ENCODE peak calls at places on chromosomes 1 and 21, in six cellular contexts. T is uterus, J is mesothelial cell of epicardium, F is fibroblast of pulmonary artery, E is dorsolateral prefrontal cortex, X is right lobe of liver. Z is an unnamed sample.
A peak's percentile ranks its signal among the peaks of the same experiment; 100 is the strongest.

GRCh38 chr1:192445243-192445642 is 128.5 kb downstream of the RGS21 start:
- DNase-seq in T (no peak), J (no peak), F (no peak), X (no peak), E (no peak), Z (peak; percentile 23)

GRCh38 chr1:49297783-49298182 is 521.1 kb upstream of the BEND5 start:
- DNase-seq in X (no peak), E (peak; percentile 63), T (no peak), J (no peak), F (no peak), Z (no peak)

GRCh38 chr1:154534263-154534844 is 24.1 kb downstream of the UBE2Q1 start:
- DNase-seq in X (peak; percentile 37), T (no peak), E (no peak), J (no peak), F (peak; percentile 25), Z (peak; percentile 66)

GRCh38 chr1:81801834-81802531 is 1.2 kb downstream of the ADGRL2 start:
- DNase-seq in E (no peak), J (peak; percentile 20), X (peak; percentile 34), T (no peak), F (peak; percentile 61), Z (peak; percentile 38)

GRCh38 chr1:112581530-112582192 is 37.3 kb downstream of the ST7L start:
- DNase-seq in E (no peak), T (no peak), F (peak; percentile 16), J (no peak), X (no peak), Z (no peak)

GRCh38 chr1:101993703-101994102 is 3.0 kb downstream of the OLFM3 start:
- DNase-seq in F (peak; percentile 1), T (no peak), E (no peak), X (no peak), J (no peak), Z (no peak)

GRCh38 chr1:117466761-117467160 is 99.5 kb downstream of the MAN1A2 start:
- DNase-seq in X (no peak), F (peak; percentile 40), E (no peak), T (no peak), J (no peak), Z (no peak)

GRCh38 chr21:44088401-44088780 is 18.8 kb upstream of the PWP2 start:
- DNase-seq in E (peak; percentile 10), F (no peak), J (no peak), T (no peak), X (no peak), Z (no peak)

GRCh38 chr1:183586455-183586854 is 3.8 kb downstream of the NCF2 start:
- DNase-seq in E (no peak), F (no peak), T (no peak), X (no peak), J (no peak), Z (no peak)

GRCh38 chr21:35506352-35506751 is 457.2 kb upstream of the RUNX1 start:
- DNase-seq in X (no peak), J (no peak), F (no peak), E (no peak), T (no peak), Z (no peak)

GRCh38 chr1:19329611-19330010 is 17.5 kb downstream of the SLC66A1 start:
- DNase-seq in J (no peak), T (no peak), E (no peak), X (no peak), F (no peak), Z (no peak)

GRCh38 chr1:10631121-10631810 is 156.5 kb downstream of the PEX14 start:
- DNase-seq in T (peak; percentile 19), E (no peak), F (no peak), J (no peak), X (peak; percentile 11), Z (no peak)

GRCh38 chr21:32994305-32994704 is 31.4 kb upstream of the OLIG2 start:
- DNase-seq in J (no peak), T (no peak), X (no peak), E (no peak), F (peak; percentile 50), Z (peak; percentile 16)

GRCh38 chr1:8671313-8671917 is 146.0 kb downstream of the RERE start:
- DNase-seq in T (peak; percentile 69), F (peak; percentile 90), J (no peak), X (no peak), E (no peak), Z (peak; percentile 28)

GRCh38 chr1:234890694-234891093 is 237.9 kb downstream of the TOMM20 start:
- DNase-seq in X (no peak), J (no peak), E (no peak), F (no peak), T (no peak), Z (no peak)

GRCh38 chr1:167095368-167095767 is 1.5 kb downstream of the STYXL2 start:
- DNase-seq in F (peak; percentile 17), E (no peak), X (no peak), T (no peak), J (peak; percentile 44), Z (peak; percentile 37)

GRCh38 chr1:211647666-211648065 is 27.8 kb downstream of the NEK2 start:
- DNase-seq in J (no peak), F (no peak), T (no peak), X (no peak), E (no peak), Z (no peak)

GRCh38 chr1:43232482-43232881 is 37.3 kb upstream of the TMEM125 start:
- DNase-seq in T (no peak), X (no peak), J (no peak), F (no peak), E (no peak), Z (no peak)

GRCh38 chr1:222814536-222815366 is at the start of gene DISP1:
- DNase-seq in X (peak; percentile 85), F (peak; percentile 79), E (peak; percentile 85), T (peak; percentile 84), J (peak; percentile 52), Z (peak; percentile 81)
- TF ChIP-seq CTCF in X (no peak), F (no peak), E (no peak), T (no peak), J (no peak), Z (no peak)

GRCh38 chr1:31110846-31111245 is 45.3 kb upstream of the PUM1 start:
- DNase-seq in X (no peak), E (no peak), J (no peak), T (no peak), F (no peak), Z (no peak)

GRCh38 chr1:31111290-31111951 is 45.9 kb upstream of the PUM1 start:
- DNase-seq in J (no peak), F (peak; percentile 89), X (peak; percentile 72), E (no peak), T (no peak), Z (peak; percentile 58)

GRCh38 chr1:31112223-31112622 is 46.7 kb upstream of the PUM1 start:
- DNase-seq in X (no peak), E (no peak), J (no peak), F (no peak), T (no peak), Z (no peak)

GRCh38 chr1:31105646-31106045 is 40.1 kb upstream of the PUM1 start:
- DNase-seq in F (no peak), T (no peak), J (no peak), X (no peak), E (no peak), Z (no peak)

GRCh38 chr1:31108861-31109260 is 43.3 kb upstream of the PUM1 start:
- DNase-seq in J (no peak), T (no peak), E (no peak), X (no peak), F (no peak), Z (no peak)
- TF ChIP-seq CTCF in J (no peak), T (no peak), E (no peak), X (no peak), F (no peak), Z (no peak)

DNA sequence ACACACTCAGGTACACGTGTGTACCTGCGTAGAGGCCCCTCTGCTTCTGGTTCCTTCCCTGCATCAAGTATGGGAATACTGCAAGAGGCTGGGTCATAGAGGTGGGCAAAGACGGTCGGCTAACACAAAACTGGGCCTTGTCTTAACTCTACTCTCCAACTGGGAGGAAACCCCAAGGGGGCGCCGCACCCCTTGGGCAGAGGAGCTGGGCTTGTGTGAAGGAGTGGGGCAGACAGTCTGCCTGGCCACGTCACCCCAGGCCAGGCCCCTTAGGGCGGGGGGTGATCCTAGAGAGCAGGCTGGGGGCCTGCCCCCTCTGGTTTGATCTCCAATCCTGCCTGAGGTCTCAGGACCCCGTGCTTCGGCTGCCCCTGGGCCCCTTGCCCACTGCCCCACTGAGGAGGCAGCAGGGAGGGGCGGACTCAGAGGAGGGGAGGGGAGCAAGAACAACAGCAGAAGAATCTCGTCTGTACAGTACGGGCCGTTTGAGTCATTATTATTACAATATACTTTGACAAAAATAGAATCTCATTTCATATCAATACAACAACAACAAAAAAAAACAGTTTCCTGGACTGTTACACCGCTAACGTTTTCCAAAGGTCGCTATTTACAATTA is 34.7 kb downstream of the MEF2D start:
- DNase-seq in E (no peak), T (no peak), F (no peak), X (no peak), J (no peak), Z (peak; percentile 20)
- TF ChIP-seq CTCF in E (no peak), T (no peak), F (peak; percentile 14), X (no peak), J (no peak), Z (no peak)

GRCh38 chr1:158003409-158003805 is 10.0 kb downstream of the KIRREL1 start:
- DNase-seq in F (peak; percentile 58), X (no peak), J (no peak), T (no peak), E (no peak), Z (no peak)
- TF ChIP-seq CTCF in F (no peak), X (no peak), J (no peak), T (no peak), E (no peak), Z (no peak)

DNA sequence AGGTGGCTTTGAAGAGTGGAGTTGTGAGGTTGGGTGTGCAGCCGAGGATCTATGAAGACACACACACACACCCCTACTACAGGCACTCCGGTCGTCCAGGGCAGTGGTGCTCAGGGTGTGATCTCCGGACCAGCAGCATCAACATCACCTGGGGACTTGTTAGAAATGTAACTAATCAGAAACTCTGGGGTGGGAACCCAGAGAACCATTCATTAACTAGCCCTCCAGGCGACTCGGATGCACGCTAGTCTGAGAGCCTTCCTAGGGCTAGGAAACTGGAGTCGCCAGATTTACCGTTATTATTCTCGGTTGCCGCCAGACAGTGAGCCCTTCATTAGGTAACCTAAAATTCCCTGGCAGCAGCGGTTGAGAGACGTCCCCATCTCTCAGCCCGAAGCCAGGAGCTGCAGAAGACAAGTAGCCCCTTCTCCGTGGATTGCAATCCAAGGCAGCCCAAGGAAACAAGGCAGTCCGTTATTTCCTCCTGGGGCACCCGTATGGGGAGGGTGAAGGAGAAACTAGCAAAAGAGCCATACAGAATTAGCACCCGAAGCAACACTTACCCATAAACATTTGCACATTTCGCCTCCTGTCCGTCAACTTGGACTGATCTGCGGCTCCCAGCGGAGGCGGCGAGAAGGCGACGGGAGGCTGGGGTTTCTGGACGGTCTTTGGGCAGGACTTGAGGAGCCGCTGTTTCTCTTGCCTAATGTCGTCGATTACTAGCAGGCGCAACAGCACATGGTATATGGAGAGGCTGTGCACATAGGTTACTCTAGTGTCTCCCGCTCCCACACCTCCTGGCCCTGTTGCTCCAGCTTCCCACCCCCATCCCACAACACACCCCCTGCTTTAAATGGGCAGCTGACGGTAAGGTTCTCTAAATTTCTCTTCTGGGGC is 2.9 kb upstream of the CCN1 start:
- DNase-seq in E (peak; percentile 48), F (peak; percentile 86), X (no peak), J (no peak), T (peak; percentile 53), Z (peak; percentile 48)
- TF ChIP-seq CTCF in E (no peak), F (no peak), X (no peak), J (no peak), T (no peak), Z (no peak)

Z was measured in Calu3.